ENCODE peak calls at places on chromosomes 13 and 19, in seven cellular contexts. O is CD8-positive, alpha-beta T cell; C is psoas muscle; A is cardiac muscle cell; H is K562; Q is left lung; M is uterus. W is an unnamed sample. For H3K4me1 and H3K9me3, the result is how much of the 10 kb centered on the place peaks cover.

GRCh38 chr13:52974711-52975110 is 53.9 kb upstream of the OLFM4 start:
- DNase-seq in O (no peak), C (no peak), A (no peak), H (no peak), Q (no peak), M (no peak), W (no peak)

GRCh38 chr13:113955691-113956090 is 18.2 kb downstream of the C13orf46 start:
- DNase-seq in O (no peak), C (no peak), A (no peak), H (no peak), Q (peak), M (no peak), W (no peak)

GRCh38 chr13:111202149-111202548 is 87.0 kb downstream of the ARHGEF7 start:
- DNase-seq in O (no peak), C (no peak), A (no peak), H (no peak), Q (no peak), M (no peak), W (no peak)

GRCh38 chr19:1510807-1511206 is 2.0 kb downstream of the ADAMTSL5 start:
- DNase-seq in O (no peak), C (no peak), A (no peak), H (no peak), Q (no peak), M (no peak), W (no peak)

GRCh38 chr13:85582890-85583289 is 216.3 kb downstream of the SLITRK6 start:
- DNase-seq in O (no peak), C (no peak), A (no peak), H (no peak), Q (no peak), M (no peak), W (no peak)

GRCh38 chr13:26987614-26988013 is 184.0 kb downstream of the USP12 start:
- DNase-seq in O (no peak), C (no peak), A (no peak), H (no peak), Q (no peak), M (no peak), W (no peak)

GRCh38 chr13:23469901-23470525 is 36.5 kb upstream of the SACS start:
- DNase-seq in O (no peak), C (no peak), A (no peak), H (no peak), Q (no peak), M (no peak), W (no peak)

GRCh38 chr13:111534646-111535461 is 214.4 kb downstream of the TEX29 start:
- DNase-seq in O (no peak), C (no peak), A (no peak), H (no peak), Q (peak), M (no peak), W (no peak)

GRCh38 chr13:109394311-109394988 is 391.9 kb downstream of the IRS2 start:
- DNase-seq in O (no peak), C (no peak), A (no peak), H (no peak), Q (no peak), M (no peak), W (no peak)

GRCh38 chr13:34201050-34201913 is 383.3 kb downstream of the RFC3 start:
- DNase-seq in O (no peak), C (no peak), A (peak), H (no peak), Q (no peak), M (no peak), W (no peak)

GRCh38 chr19:45340899-45341453 is 426 bp downstream of the KLC3 start:
- DNase-seq in O (no peak), C (no peak), A (no peak), H (no peak), Q (no peak), M (no peak), W (no peak)

GRCh38 chr13:113975416-113975815 is 1.5 kb upstream of the C13orf46 start:
- DNase-seq in O (no peak), C (peak), A (no peak), H (no peak), Q (peak), M (peak), W (peak)

GRCh38 chr13:36158606-36159005 is 27.4 kb upstream of the DCLK1 start:
- DNase-seq in O (no peak), C (no peak), A (no peak), H (no peak), Q (no peak), M (no peak), W (no peak)

GRCh38 chr13:100340865-100341264 is 247.7 kb downstream of the GGACT start:
- DNase-seq in O (no peak), C (no peak), A (no peak), H (no peak), Q (no peak), M (no peak), W (no peak)

GRCh38 chr19:44212865-44213346 is 574 bp downstream of the ZNF227 start:
- DNase-seq in O (no peak), C (no peak), A (peak), H (peak), Q (no peak), M (no peak), W (no peak)

GRCh38 chr19:10270180-10270615 is 722 bp upstream of the ICAM1 start:
- DNase-seq in O (peak), C (peak), A (peak), H (peak), Q (peak), M (peak), W (no peak)

GRCh38 chr19:36574762-36575161 is 1.7 kb upstream of the ZNF529 start:
- DNase-seq in O (no peak), C (no peak), A (no peak), H (no peak), Q (no peak), M (no peak), W (no peak)
- H3K4me3 ChIP-seq in O (no peak), C (peak), A (peak), H (peak), Q (no peak), M (peak), W (peak)

DNA sequence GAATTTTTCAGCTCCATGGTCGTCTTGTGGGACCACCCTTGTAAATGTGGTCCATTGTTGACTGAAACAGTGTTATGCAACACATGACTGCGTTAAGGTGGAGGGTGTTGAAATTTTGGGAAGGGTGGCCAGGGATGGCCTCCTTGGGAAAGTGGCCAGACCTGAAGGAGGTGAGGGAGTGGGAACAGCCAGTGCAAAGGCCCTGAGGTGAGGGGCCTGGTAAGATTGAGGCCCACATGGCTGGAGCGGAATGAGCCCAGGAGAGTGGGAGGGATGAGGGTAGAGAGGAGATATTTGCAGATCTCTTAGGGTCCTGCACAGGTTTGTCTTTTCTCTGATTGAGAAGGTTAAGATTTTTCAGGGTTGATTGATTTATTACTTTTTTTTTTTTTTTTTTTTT is 18.2 kb downstream of the SIPA1L3 start:
- DNase-seq in O (no peak), C (no peak), A (no peak), H (no peak), Q (no peak), M (no peak), W (no peak)
- H3K4me1 ChIP-seq in O (under half), C (under half), A (under half), H (under half), Q (under half), M (under half), W (under half)

GRCh38 chr19:33216198-33216830 is 9.3 kb downstream of the SLC7A10 start:
- DNase-seq in O (no peak), C (no peak), A (no peak), H (no peak), Q (peak), M (no peak), W (no peak)

GRCh38 chr19:33212773-33213172 is 12.9 kb downstream of the SLC7A10 start:
- DNase-seq in O (no peak), C (peak), A (no peak), H (no peak), Q (peak), M (no peak), W (no peak)

GRCh38 chr19:33215438-33216197 is 10.0 kb downstream of the SLC7A10 start:
- DNase-seq in O (no peak), C (peak), A (no peak), H (no peak), Q (peak), M (no peak), W (no peak)

GRCh38 chr19:33212024-33212772 is 13.5 kb downstream of the SLC7A10 start:
- DNase-seq in O (no peak), C (peak), A (no peak), H (no peak), Q (peak), M (no peak), W (no peak)

GRCh38 chr19:33214621-33215020 is 11.0 kb downstream of the SLC7A10 start:
- DNase-seq in O (no peak), C (peak), A (peak), H (no peak), Q (peak), M (no peak), W (no peak)
- H3K9me3 ChIP-seq in O (under half), C (under half), A (under half), H (under half), Q (under half), M (under half), W (under half)

GRCh38 chr19:4513248-4513647 is 5.0 kb downstream of the PLIN4 start:
- DNase-seq in O (no peak), C (peak), A (no peak), H (no peak), Q (no peak), M (no peak), W (no peak)
- H3K4me3 ChIP-seq in O (no peak), C (no peak), A (no peak), H (no peak), Q (no peak), M (no peak), W (no peak)

GRCh38 chr19:13069415-13070369 is 33.0 kb downstream of the LYL1 start:
- DNase-seq in O (no peak), C (peak), A (peak), H (peak), Q (no peak), M (no peak), W (no peak)

GRCh38 chr19:13066933-13067831 is 35.5 kb downstream of the LYL1 start:
- DNase-seq in O (no peak), C (peak), A (no peak), H (no peak), Q (no peak), M (no peak), W (no peak)

GRCh38 chr19:13070425-13071140 is 32.1 kb downstream of the LYL1 start:
- DNase-seq in O (no peak), C (peak), A (no peak), H (no peak), Q (no peak), M (peak), W (no peak)

GRCh38 chr19:13066231-13066630 is 36.4 kb downstream of the LYL1 start:
- DNase-seq in O (no peak), C (no peak), A (no peak), H (no peak), Q (no peak), M (no peak), W (no peak)

GRCh38 chr19:13068064-13068807 is 34.4 kb downstream of the LYL1 start:
- DNase-seq in O (no peak), C (no peak), A (no peak), H (no peak), Q (no peak), M (peak), W (no peak)
- H3K4me1 ChIP-seq in O (under half), C (half or more), A (under half), H (under half), Q (under half), M (under half), W (half or more)

DNA sequence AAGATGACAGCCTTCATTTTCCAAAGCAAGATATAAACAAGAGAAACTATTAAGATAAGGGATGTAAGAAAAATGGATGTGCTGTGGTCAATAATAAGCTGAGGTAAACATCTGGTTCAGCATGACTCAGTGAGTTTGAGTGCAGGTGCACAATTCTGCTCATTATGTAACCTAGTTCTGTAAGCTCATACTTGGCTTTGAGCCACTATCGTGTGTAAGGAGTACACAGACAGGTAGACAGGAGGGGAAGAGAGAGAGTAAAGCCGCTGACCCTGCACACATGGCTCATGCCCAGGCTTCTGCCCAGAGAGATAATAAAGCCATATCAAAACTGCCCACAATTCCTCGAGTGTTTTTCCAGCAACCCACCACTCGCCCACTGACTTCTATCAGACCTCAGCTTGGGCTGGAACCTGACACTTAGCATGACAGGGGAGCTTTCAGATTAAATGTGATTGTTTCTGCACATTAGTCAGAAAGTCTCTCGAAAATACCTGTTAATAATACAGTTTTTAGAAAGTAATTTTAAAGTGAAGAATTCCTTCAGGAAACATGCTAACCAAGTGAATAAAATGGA is 51.7 kb downstream of the ZNF91 start:
- DNase-seq in O (no peak), C (no peak), A (no peak), H (no peak), Q (no peak), M (no peak), W (no peak)
- H3K9me3 ChIP-seq in O (under half), C (half or more), A (under half), H (under half), Q (under half), M (under half), W (half or more)

GRCh38 chr19:437027-437426 is 23.8 kb downstream of the SHC2 start:
- DNase-seq in O (no peak), C (no peak), A (no peak), H (no peak), Q (peak), M (no peak), W (no peak)
- H3K4me3 ChIP-seq in O (no peak), C (no peak), A (no peak), H (no peak), Q (no peak), M (no peak), W (no peak)